ENCODE peak calls at places on chromosomes 11 and 22, in nine cellular contexts. One of them, this sample, is unnamed.

GRCh38 chr22:49712195-49712791 is 115.4 kb downstream of the BRD1 start:
- DNase-seq in stomach: no peak
- DNase-seq in mammary epithelial cell: no peak
- DNase-seq in upper lobe of right lung: peak; percentile 26
- DNase-seq in lung: no peak
- DNase-seq in fibroblast of mammary gland: no peak
- DNase-seq in IMR-90: no peak
- DNase-seq in GM23338: no peak
- DNase-seq in gastrocnemius medialis: no peak
- DNase-seq in this sample: no peak

GRCh38 chr11:132718711-132719641 is 813.3 kb downstream of the OPCML start:
- DNase-seq in GM23338: no peak
- DNase-seq in fibroblast of mammary gland: no peak
- DNase-seq in gastrocnemius medialis: no peak
- DNase-seq in stomach: no peak
- DNase-seq in mammary epithelial cell: no peak
- DNase-seq in lung: no peak
- DNase-seq in IMR-90: peak; percentile 8
- DNase-seq in upper lobe of right lung: no peak
- DNase-seq in this sample: peak; percentile 81

GRCh38 chr11:115364892-115365291 is 139.3 kb downstream of the CADM1 start:
- DNase-seq in mammary epithelial cell: no peak
- DNase-seq in fibroblast of mammary gland: no peak
- DNase-seq in GM23338: no peak
- DNase-seq in gastrocnemius medialis: no peak
- DNase-seq in upper lobe of right lung: no peak
- DNase-seq in lung: no peak
- DNase-seq in IMR-90: peak; percentile 25
- DNase-seq in stomach: no peak
- DNase-seq in this sample: no peak

GRCh38 chr11:129881570-129882170 is 13.7 kb downstream of the NFRKB start:
- DNase-seq in upper lobe of right lung: no peak
- DNase-seq in IMR-90: peak; percentile 21
- DNase-seq in stomach: peak; percentile 53
- DNase-seq in fibroblast of mammary gland: peak; percentile 30
- DNase-seq in lung: no peak
- DNase-seq in gastrocnemius medialis: no peak
- DNase-seq in mammary epithelial cell: peak; percentile 17
- DNase-seq in GM23338: peak; percentile 75
- DNase-seq in this sample: peak; percentile 17

GRCh38 chr11:11045156-11045670 is 187.4 kb upstream of the ZBED5 start:
- DNase-seq in upper lobe of right lung: no peak
- DNase-seq in mammary epithelial cell: no peak
- DNase-seq in lung: no peak
- DNase-seq in IMR-90: no peak
- DNase-seq in stomach: no peak
- DNase-seq in GM23338: no peak
- DNase-seq in gastrocnemius medialis: no peak
- DNase-seq in fibroblast of mammary gland: no peak
- DNase-seq in this sample: no peak

GRCh38 chr22:49601614-49602321 is 225.9 kb downstream of the BRD1 start:
- DNase-seq in fibroblast of mammary gland: no peak
- DNase-seq in GM23338: no peak
- DNase-seq in mammary epithelial cell: no peak
- DNase-seq in stomach: no peak
- DNase-seq in IMR-90: no peak
- DNase-seq in lung: no peak
- DNase-seq in gastrocnemius medialis: no peak
- DNase-seq in upper lobe of right lung: peak; percentile 44
- DNase-seq in this sample: no peak

GRCh38 chr11:69537855-69538640 is 56.6 kb downstream of the LINC01488 start:
- DNase-seq in mammary epithelial cell: no peak
- DNase-seq in lung: no peak
- DNase-seq in fibroblast of mammary gland: no peak
- DNase-seq in GM23338: no peak
- DNase-seq in upper lobe of right lung: peak; percentile 51
- DNase-seq in gastrocnemius medialis: no peak
- DNase-seq in IMR-90: no peak
- DNase-seq in stomach: no peak
- DNase-seq in this sample: no peak

GRCh38 chr11:76102772-76103171 is 103.5 kb downstream of the WNT11 start:
- DNase-seq in fibroblast of mammary gland: no peak
- DNase-seq in gastrocnemius medialis: no peak
- DNase-seq in mammary epithelial cell: no peak
- DNase-seq in upper lobe of right lung: no peak
- DNase-seq in lung: no peak
- DNase-seq in stomach: peak; percentile 49
- DNase-seq in IMR-90: peak; percentile 51
- DNase-seq in GM23338: no peak
- DNase-seq in this sample: no peak

GRCh38 chr11:12853325-12853651 is 155.8 kb upstream of the RASSF10 start:
- DNase-seq in upper lobe of right lung: no peak
- DNase-seq in lung: no peak
- DNase-seq in mammary epithelial cell: no peak
- DNase-seq in fibroblast of mammary gland: no peak
- DNase-seq in GM23338: no peak
- DNase-seq in IMR-90: no peak
- DNase-seq in stomach: no peak
- DNase-seq in gastrocnemius medialis: no peak
- DNase-seq in this sample: no peak

GRCh38 chr11:6321356-6321755 is 1.1 kb upstream of the CAVIN3 start:
- DNase-seq in mammary epithelial cell: no peak
- DNase-seq in upper lobe of right lung: no peak
- DNase-seq in IMR-90: no peak
- DNase-seq in lung: no peak
- DNase-seq in gastrocnemius medialis: no peak
- DNase-seq in fibroblast of mammary gland: peak; percentile 21
- DNase-seq in GM23338: no peak
- DNase-seq in stomach: no peak
- DNase-seq in this sample: no peak

GRCh38 chr11:96156379-96156722 is 186.6 kb downstream of the MAML2 start:
- DNase-seq in upper lobe of right lung: no peak
- DNase-seq in lung: no peak
- DNase-seq in fibroblast of mammary gland: no peak
- DNase-seq in stomach: no peak
- DNase-seq in mammary epithelial cell: no peak
- DNase-seq in gastrocnemius medialis: peak; percentile 33
- DNase-seq in IMR-90: no peak
- DNase-seq in GM23338: no peak
- DNase-seq in this sample: no peak

GRCh38 chr11:2926611-2927492 is 2.4 kb downstream of the PHLDA2 start:
- DNase-seq in GM23338: no peak
- DNase-seq in IMR-90: no peak
- DNase-seq in fibroblast of mammary gland: no peak
- DNase-seq in stomach: no peak
- DNase-seq in upper lobe of right lung: peak; percentile 51
- DNase-seq in mammary epithelial cell: no peak
- DNase-seq in lung: no peak
- DNase-seq in gastrocnemius medialis: no peak
- DNase-seq in this sample: no peak

GRCh38 chr22:24465566-24465965 is 29.6 kb upstream of the UPB1 start:
- DNase-seq in gastrocnemius medialis: no peak
- DNase-seq in IMR-90: peak; percentile 94
- DNase-seq in stomach: no peak
- DNase-seq in lung: no peak
- DNase-seq in GM23338: no peak
- DNase-seq in fibroblast of mammary gland: peak; percentile 25
- DNase-seq in mammary epithelial cell: no peak
- DNase-seq in upper lobe of right lung: no peak
- DNase-seq in this sample: peak; percentile 20

GRCh38 chr11:57647368-57647767 is 2.3 kb downstream of the YPEL4 start:
- DNase-seq in IMR-90: no peak
- DNase-seq in gastrocnemius medialis: no peak
- DNase-seq in stomach: no peak
- DNase-seq in lung: no peak
- DNase-seq in fibroblast of mammary gland: no peak
- DNase-seq in upper lobe of right lung: no peak
- DNase-seq in GM23338: peak; percentile 59
- DNase-seq in mammary epithelial cell: no peak
- DNase-seq in this sample: no peak

GRCh38 chr11:79304599-79305212 is 136.1 kb downstream of the TENM4 start:
- DNase-seq in mammary epithelial cell: no peak
- DNase-seq in fibroblast of mammary gland: no peak
- DNase-seq in lung: no peak
- DNase-seq in IMR-90: no peak
- DNase-seq in gastrocnemius medialis: no peak
- DNase-seq in upper lobe of right lung: no peak
- DNase-seq in GM23338: no peak
- DNase-seq in stomach: no peak
- DNase-seq in this sample: peak; percentile 8

GRCh38 chr22:46061124-46061410 is 84.1 kb upstream of the WNT7B start:
- DNase-seq in GM23338: no peak
- DNase-seq in stomach: no peak
- DNase-seq in lung: no peak
- DNase-seq in upper lobe of right lung: peak; percentile 21
- DNase-seq in mammary epithelial cell: no peak
- DNase-seq in fibroblast of mammary gland: no peak
- DNase-seq in IMR-90: no peak
- DNase-seq in gastrocnemius medialis: no peak
- DNase-seq in this sample: no peak

GRCh38 chr11:120339394-120339890 is 3.2 kb downstream of the ARHGEF12 start:
- DNase-seq in IMR-90: peak; percentile 43
- DNase-seq in gastrocnemius medialis: no peak
- DNase-seq in mammary epithelial cell: peak; percentile 45
- DNase-seq in upper lobe of right lung: no peak
- DNase-seq in GM23338: peak; percentile 9
- DNase-seq in stomach: peak; percentile 40
- DNase-seq in lung: no peak
- DNase-seq in fibroblast of mammary gland: peak; percentile 35
- DNase-seq in this sample: peak; percentile 38
- H3K4me3 ChIP-seq in IMR-90: peak overlapping the region; percentile 33
- H3K4me3 ChIP-seq in gastrocnemius medialis: peak overlapping the region; percentile 81
- H3K4me3 ChIP-seq in mammary epithelial cell: peak overlapping the region; percentile 27
- H3K4me3 ChIP-seq in upper lobe of right lung: peak overlapping the region; percentile 74
- H3K4me3 ChIP-seq in GM23338: peak overlapping the region; percentile 21
- H3K4me3 ChIP-seq in stomach: peak overlapping the region; percentile 94
- H3K4me3 ChIP-seq in lung: no peak overlapping the region
- H3K4me3 ChIP-seq in fibroblast of mammary gland: peak overlapping the region; percentile 33
- H3K4me3 ChIP-seq in this sample: peak overlapping the region; percentile 65

DNA sequence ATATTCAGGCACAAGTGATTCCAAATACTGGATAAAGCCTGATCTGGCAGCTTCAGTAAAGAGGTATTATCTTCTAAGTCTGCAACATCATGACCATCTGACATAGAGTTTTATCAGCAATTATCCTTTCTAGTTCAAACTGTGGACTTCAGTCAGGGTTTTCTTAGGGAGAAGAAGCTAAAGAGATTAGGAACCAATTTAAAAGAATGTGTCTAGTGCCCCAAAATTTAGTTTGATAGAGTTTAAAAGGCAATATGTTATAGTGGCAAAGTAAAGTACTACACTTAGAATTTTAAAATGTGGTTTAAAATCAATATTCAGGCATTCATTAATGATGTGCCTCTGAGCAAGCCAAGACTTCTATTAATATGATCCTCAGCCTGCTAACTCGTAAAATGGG is 5.4 kb downstream of the PAK1 start:
- DNase-seq in upper lobe of right lung: no peak
- DNase-seq in mammary epithelial cell: no peak
- DNase-seq in GM23338: no peak
- DNase-seq in fibroblast of mammary gland: no peak
- DNase-seq in gastrocnemius medialis: no peak
- DNase-seq in stomach: no peak
- DNase-seq in lung: no peak
- DNase-seq in IMR-90: no peak
- DNase-seq in this sample: no peak
- TF ChIP-seq CTCF in upper lobe of right lung: no peak
- TF ChIP-seq CTCF in mammary epithelial cell: no peak
- TF ChIP-seq CTCF in GM23338: no peak
- TF ChIP-seq CTCF in fibroblast of mammary gland: no peak
- TF ChIP-seq CTCF in gastrocnemius medialis: no peak
- TF ChIP-seq CTCF in stomach: no peak
- TF ChIP-seq CTCF in lung: no peak
- TF ChIP-seq CTCF in IMR-90: no peak
- TF ChIP-seq CTCF in this sample: no peak

DNA sequence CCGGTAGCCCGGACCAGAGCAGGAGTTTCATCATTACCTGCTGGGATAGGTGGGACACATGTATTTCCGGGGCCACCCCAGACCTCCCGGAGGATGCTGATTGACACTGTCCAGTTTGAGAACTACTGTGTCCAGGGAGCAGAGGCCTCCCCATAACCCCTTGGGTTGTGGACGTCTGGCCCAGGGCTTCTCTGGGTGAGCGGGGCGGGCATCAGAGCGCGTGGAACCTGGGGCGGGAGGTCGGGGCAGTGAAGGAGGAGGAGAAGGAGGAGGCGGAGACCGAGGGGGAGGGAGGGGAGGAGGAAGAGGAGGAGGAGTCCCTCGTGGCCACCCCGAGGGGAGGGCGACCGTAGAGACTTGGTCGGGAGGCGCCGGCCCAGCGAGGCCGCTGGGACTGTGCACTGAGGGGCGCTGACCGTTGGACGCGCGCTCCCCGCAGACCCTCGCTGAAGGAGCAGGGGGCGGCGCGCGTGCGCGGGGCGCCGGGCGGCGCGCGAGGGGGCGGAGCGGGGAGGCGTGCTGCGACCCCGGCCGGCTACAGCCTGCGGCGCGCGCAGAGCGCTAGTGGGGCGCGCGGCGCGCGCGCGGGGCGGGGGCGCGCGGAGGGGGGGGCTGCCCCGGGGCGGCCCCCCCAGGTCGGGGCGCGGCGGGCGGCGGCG is at the start of gene GRK3:
- DNase-seq in gastrocnemius medialis: peak; percentile 30
- DNase-seq in IMR-90: peak; percentile 27
- DNase-seq in fibroblast of mammary gland: peak; percentile 30
- DNase-seq in GM23338: peak; percentile 75
- DNase-seq in upper lobe of right lung: peak; percentile 91
- DNase-seq in mammary epithelial cell: peak; percentile 70
- DNase-seq in lung: peak; percentile 80
- DNase-seq in stomach: peak; percentile 55
- DNase-seq in this sample: peak; percentile 13
- H3K4me3 ChIP-seq in gastrocnemius medialis: peak within 1 kb of the TSS; percentile 58
- H3K4me3 ChIP-seq in IMR-90: peak within 1 kb of the TSS; percentile 97
- H3K4me3 ChIP-seq in fibroblast of mammary gland: peak within 1 kb of the TSS; percentile 47
- H3K4me3 ChIP-seq in GM23338: peak within 1 kb of the TSS; percentile 96
- H3K4me3 ChIP-seq in upper lobe of right lung: peak within 1 kb of the TSS; percentile 75
- H3K4me3 ChIP-seq in mammary epithelial cell: peak within 1 kb of the TSS; percentile 62
- H3K4me3 ChIP-seq in lung: peak within 1 kb of the TSS; percentile 64
- H3K4me3 ChIP-seq in stomach: peak within 1 kb of the TSS; percentile 96
- H3K4me3 ChIP-seq in this sample: peak within 1 kb of the TSS; percentile 56

DNA sequence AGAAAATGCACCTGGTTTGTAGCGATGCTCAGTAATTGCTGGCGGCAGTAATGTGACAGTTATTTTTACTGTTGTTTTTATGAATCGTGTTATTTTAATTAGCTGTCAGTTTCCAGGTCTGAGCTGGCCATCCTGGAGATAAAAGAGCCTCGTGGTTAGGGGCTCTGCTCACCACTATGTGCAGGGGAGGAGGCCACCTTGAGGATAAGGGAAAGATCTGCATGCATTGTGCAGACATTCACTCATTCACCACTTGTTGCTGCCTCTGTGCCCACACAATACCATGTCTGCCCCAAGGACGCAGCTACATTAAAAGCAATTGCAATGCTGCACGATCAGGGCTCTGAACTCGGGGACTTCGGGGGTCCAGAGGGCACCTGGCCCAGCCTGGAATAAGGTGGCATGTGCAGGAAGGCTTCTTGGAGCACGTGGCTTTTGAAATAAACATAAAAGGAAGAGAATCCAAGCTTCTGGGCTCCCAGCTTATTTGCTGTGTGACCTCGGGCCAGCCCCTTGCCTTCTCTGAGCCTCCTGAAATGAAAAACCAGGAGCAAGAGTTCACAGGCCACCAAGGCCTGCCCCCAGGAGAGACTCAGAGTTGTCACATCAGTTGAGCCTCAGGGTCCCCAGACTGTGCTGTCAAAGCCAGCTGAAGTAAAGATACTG is 44.7 kb upstream of the SHISAL1 start:
- DNase-seq in IMR-90: no peak
- DNase-seq in upper lobe of right lung: no peak
- DNase-seq in gastrocnemius medialis: no peak
- DNase-seq in fibroblast of mammary gland: no peak
- DNase-seq in lung: no peak
- DNase-seq in GM23338: peak; percentile 37
- DNase-seq in stomach: no peak
- DNase-seq in mammary epithelial cell: no peak
- DNase-seq in this sample: no peak
- TF ChIP-seq CTCF in IMR-90: peak; percentile 22
- TF ChIP-seq CTCF in upper lobe of right lung: no peak
- TF ChIP-seq CTCF in gastrocnemius medialis: no peak
- TF ChIP-seq CTCF in fibroblast of mammary gland: no peak
- TF ChIP-seq CTCF in lung: no peak
- TF ChIP-seq CTCF in GM23338: peak; percentile 55
- TF ChIP-seq CTCF in stomach: no peak
- TF ChIP-seq CTCF in mammary epithelial cell: no peak
- TF ChIP-seq CTCF in this sample: peak; percentile 14

This sample was measured in AG10803.